ENCODE peak calls at places on chromosome 22, in six cellular contexts. One of them, this sample, is unnamed.

GRCh38 chr22:36982136-36982535 is 37.1 kb downstream of the TST start:
- DNase-seq in K562: peak
- DNase-seq in HepG2: no peak
- DNase-seq in GM12892: no peak
- DNase-seq in GM12878: no peak
- DNase-seq in H1: no peak
- DNase-seq in this sample: no peak

GRCh38 chr22:41401781-41402648 is 20.3 kb downstream of the TEF start:
- DNase-seq in K562: no peak
- DNase-seq in HepG2: peak
- DNase-seq in GM12892: no peak
- DNase-seq in GM12878: no peak
- DNase-seq in H1: no peak
- DNase-seq in this sample: no peak

GRCh38 chr22:32555546-32555945 is 80.9 kb downstream of the FBXO7 start:
- DNase-seq in K562: no peak
- DNase-seq in HepG2: no peak
- DNase-seq in GM12892: no peak
- DNase-seq in GM12878: no peak
- DNase-seq in H1: no peak
- DNase-seq in this sample: no peak

GRCh38 chr22:41939981-41940852 is 6.7 kb downstream of the CENPM start:
- DNase-seq in K562: peak
- DNase-seq in HepG2: no peak
- DNase-seq in GM12892: peak
- DNase-seq in GM12878: peak
- DNase-seq in H1: no peak
- DNase-seq in this sample: no peak

GRCh38 chr22:35037089-35037488 is 28.9 kb upstream of the ISX start:
- DNase-seq in K562: peak
- DNase-seq in HepG2: no peak
- DNase-seq in GM12892: no peak
- DNase-seq in GM12878: no peak
- DNase-seq in H1: no peak
- DNase-seq in this sample: no peak

GRCh38 chr22:48576333-48577013 is 1251.2 kb downstream of the BRD1 start:
- DNase-seq in K562: no peak
- DNase-seq in HepG2: no peak
- DNase-seq in GM12892: no peak
- DNase-seq in GM12878: no peak
- DNase-seq in H1: no peak
- DNase-seq in this sample: no peak

GRCh38 chr22:36220457-36220921 is 18.8 kb downstream of the APOL2 start:
- DNase-seq in K562: no peak
- DNase-seq in HepG2: no peak
- DNase-seq in GM12892: no peak
- DNase-seq in GM12878: no peak
- DNase-seq in H1: no peak
- DNase-seq in this sample: no peak

GRCh38 chr22:33272866-33273265 is 214.7 kb upstream of the SYN3 start:
- DNase-seq in K562: no peak
- DNase-seq in HepG2: no peak
- DNase-seq in GM12892: no peak
- DNase-seq in GM12878: peak
- DNase-seq in H1: no peak
- DNase-seq in this sample: no peak

GRCh38 chr22:35212020-35212419 is 45.3 kb upstream of the HMGXB4 start:
- DNase-seq in K562: peak
- DNase-seq in HepG2: no peak
- DNase-seq in GM12892: no peak
- DNase-seq in GM12878: no peak
- DNase-seq in H1: no peak
- DNase-seq in this sample: no peak

GRCh38 chr22:17271711-17272451 is 52.6 kb upstream of the ADA2 start:
- DNase-seq in K562: no peak
- DNase-seq in HepG2: no peak
- DNase-seq in GM12892: no peak
- DNase-seq in GM12878: no peak
- DNase-seq in H1: no peak
- DNase-seq in this sample: no peak

GRCh38 chr22:32848226-32848625 is 46.7 kb downstream of the TIMP3 start:
- DNase-seq in K562: no peak
- DNase-seq in HepG2: no peak
- DNase-seq in GM12892: no peak
- DNase-seq in GM12878: no peak
- DNase-seq in H1: no peak
- DNase-seq in this sample: no peak

GRCh38 chr22:33726294-33726711 is 194.0 kb downstream of the LARGE1 start:
- DNase-seq in K562: no peak
- DNase-seq in HepG2: no peak
- DNase-seq in GM12892: no peak
- DNase-seq in GM12878: no peak
- DNase-seq in H1: no peak
- DNase-seq in this sample: no peak

GRCh38 chr22:27881404-27881803 is 37.7 kb downstream of the PITPNB start:
- DNase-seq in K562: no peak
- DNase-seq in HepG2: no peak
- DNase-seq in GM12892: no peak
- DNase-seq in GM12878: no peak
- DNase-seq in H1: no peak
- DNase-seq in this sample: no peak

GRCh38 chr22:32502346-32502745 is 27.7 kb downstream of the FBXO7 start:
- DNase-seq in K562: no peak
- DNase-seq in HepG2: no peak
- DNase-seq in GM12892: no peak
- DNase-seq in GM12878: no peak
- DNase-seq in H1: no peak
- DNase-seq in this sample: no peak

GRCh38 chr22:41305646-41306045 is 4.3 kb downstream of the ZC3H7B start:
- DNase-seq in K562: no peak
- DNase-seq in HepG2: no peak
- DNase-seq in GM12892: no peak
- DNase-seq in GM12878: no peak
- DNase-seq in H1: no peak
- DNase-seq in this sample: no peak

GRCh38 chr22:27129266-27129665 is 471.9 kb downstream of the MIAT start:
- DNase-seq in K562: no peak
- DNase-seq in HepG2: no peak
- DNase-seq in GM12892: no peak
- DNase-seq in GM12878: no peak
- DNase-seq in H1: no peak
- DNase-seq in this sample: no peak

GRCh38 chr22:33886696-33887095 is 33.6 kb downstream of the LARGE1 start:
- DNase-seq in K562: no peak
- DNase-seq in HepG2: no peak
- DNase-seq in GM12892: no peak
- DNase-seq in GM12878: no peak
- DNase-seq in H1: no peak
- DNase-seq in this sample: no peak

GRCh38 chr22:49237703-49238102 is 590.0 kb downstream of the BRD1 start:
- DNase-seq in K562: no peak
- DNase-seq in HepG2: no peak
- DNase-seq in GM12892: no peak
- DNase-seq in GM12878: no peak
- DNase-seq in H1: no peak
- DNase-seq in this sample: no peak

GRCh38 chr22:44693145-44693544 is 8.9 kb upstream of the PRR5 start:
- DNase-seq in K562: no peak
- DNase-seq in HepG2: no peak
- DNase-seq in GM12892: no peak
- DNase-seq in GM12878: no peak
- DNase-seq in H1: no peak
- DNase-seq in this sample: no peak

GRCh38 chr22:44689915-44690524 is 12.0 kb upstream of the PRR5 start:
- DNase-seq in K562: no peak
- DNase-seq in HepG2: no peak
- DNase-seq in GM12892: no peak
- DNase-seq in GM12878: no peak
- DNase-seq in H1: no peak
- DNase-seq in this sample: no peak

GRCh38 chr22:44692662-44693007 is 9.4 kb upstream of the PRR5 start:
- DNase-seq in K562: no peak
- DNase-seq in HepG2: no peak
- DNase-seq in GM12892: no peak
- DNase-seq in GM12878: no peak
- DNase-seq in H1: no peak
- DNase-seq in this sample: no peak

GRCh38 chr22:44691796-44692661 is 10.0 kb upstream of the PRR5 start:
- DNase-seq in K562: no peak
- DNase-seq in HepG2: no peak
- DNase-seq in GM12892: no peak
- DNase-seq in GM12878: no peak
- DNase-seq in H1: no peak
- DNase-seq in this sample: no peak

DNA sequence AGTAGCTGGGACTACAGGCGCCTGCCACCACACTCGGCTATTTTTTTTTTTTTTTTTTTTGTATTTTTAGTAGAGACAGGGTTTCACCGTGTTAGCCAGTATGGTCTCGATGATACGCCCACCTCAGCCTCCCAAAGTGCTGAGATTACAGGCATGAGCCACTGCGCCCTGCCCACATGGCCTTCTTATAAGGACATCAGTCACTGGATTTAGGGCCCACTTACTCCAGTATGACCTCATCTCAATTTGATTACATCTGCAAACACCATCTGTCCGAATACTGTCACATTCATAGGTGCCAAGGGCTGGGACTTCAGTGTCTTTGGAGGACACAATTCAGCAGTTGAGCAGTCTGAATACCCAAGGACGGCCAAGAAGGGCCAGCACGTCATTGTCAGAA is 8.2 kb upstream of the PRR5 start:
- DNase-seq in K562: no peak
- DNase-seq in HepG2: no peak
- DNase-seq in GM12892: no peak
- DNase-seq in GM12878: no peak
- DNase-seq in H1: no peak
- DNase-seq in this sample: no peak
- TF ChIP-seq TAF1 in K562: no peak
- TF ChIP-seq TAF1 in HepG2: no peak
- TF ChIP-seq TAF1 in GM12892: no peak
- TF ChIP-seq TAF1 in GM12878: no peak
- TF ChIP-seq TAF1 in H1: no peak
- TF ChIP-seq TAF1 in this sample: no peak

GRCh38 chr22:46748206-46748947 is 10.3 kb upstream of the CERK start:
- DNase-seq in K562: no peak
- DNase-seq in HepG2: no peak
- DNase-seq in GM12892: no peak
- DNase-seq in GM12878: no peak
- DNase-seq in H1: no peak
- DNase-seq in this sample: no peak

GRCh38 chr22:46747646-46748045 is 9.6 kb upstream of the CERK start:
- DNase-seq in K562: no peak
- DNase-seq in HepG2: no peak
- DNase-seq in GM12892: no peak
- DNase-seq in GM12878: no peak
- DNase-seq in H1: no peak
- DNase-seq in this sample: no peak

GRCh38 chr22:46749682-46750529 is 11.9 kb upstream of the CERK start:
- DNase-seq in K562: no peak
- DNase-seq in HepG2: no peak
- DNase-seq in GM12892: no peak
- DNase-seq in GM12878: no peak
- DNase-seq in H1: no peak
- DNase-seq in this sample: no peak

GRCh38 chr22:46750530-46750800 is 12.0 kb upstream of the TBC1D22A start:
- DNase-seq in K562: no peak
- DNase-seq in HepG2: no peak
- DNase-seq in GM12892: no peak
- DNase-seq in GM12878: no peak
- DNase-seq in H1: no peak
- DNase-seq in this sample: no peak

GRCh38 chr22:46748948-46749681 is 11.1 kb upstream of the CERK start:
- DNase-seq in K562: no peak
- DNase-seq in HepG2: no peak
- DNase-seq in GM12892: no peak
- DNase-seq in GM12878: no peak
- DNase-seq in H1: no peak
- DNase-seq in this sample: no peak
- TF ChIP-seq POLR2AphosphoS5 in K562: no peak
- TF ChIP-seq POLR2AphosphoS5 in HepG2: no peak
- TF ChIP-seq POLR2AphosphoS5 in GM12892: no peak
- TF ChIP-seq POLR2AphosphoS5 in GM12878: no peak
- TF ChIP-seq POLR2AphosphoS5 in H1: no peak
- TF ChIP-seq POLR2AphosphoS5 in this sample: no peak

DNA sequence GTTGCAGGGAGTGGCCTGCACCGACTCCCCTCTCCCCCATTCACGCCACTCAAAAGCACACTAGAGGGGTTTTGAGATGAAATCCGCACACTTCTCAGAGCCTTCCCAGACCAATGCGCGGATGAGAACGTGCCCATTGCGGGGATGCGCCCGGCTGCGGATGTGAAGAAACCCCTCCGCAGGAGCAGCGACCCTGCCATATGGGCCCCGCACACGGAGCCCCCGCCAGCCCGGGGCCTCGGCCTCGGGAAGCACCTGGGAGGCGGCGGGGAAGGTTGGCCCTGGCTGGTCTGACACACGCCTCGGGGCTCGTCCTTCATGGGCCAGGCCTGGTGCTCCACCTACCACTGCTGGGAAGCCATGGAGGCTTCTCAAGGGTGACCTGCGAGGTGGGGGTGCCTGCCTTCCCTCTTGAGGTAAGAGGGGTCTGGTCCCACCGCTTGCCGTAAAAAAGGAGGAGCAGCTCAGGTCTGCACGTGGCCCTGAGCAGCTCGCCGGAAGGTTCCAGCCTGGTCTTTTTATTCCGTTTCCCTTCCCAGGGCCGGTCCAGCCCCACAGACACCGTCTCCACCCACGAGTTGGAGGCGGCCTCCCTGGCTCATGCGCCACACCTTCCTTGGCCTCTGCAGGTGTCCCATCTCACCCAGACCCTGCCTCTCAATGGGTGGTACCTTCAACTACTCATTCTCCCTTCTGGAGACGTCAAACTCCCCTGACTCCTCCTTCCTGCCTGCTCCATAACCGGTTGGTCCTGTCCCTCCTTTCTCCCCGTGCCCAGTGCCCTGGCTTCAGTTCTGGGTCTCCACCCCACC is 39.4 kb downstream of the TRMU start:
- DNase-seq in K562: no peak
- DNase-seq in HepG2: no peak
- DNase-seq in GM12892: no peak
- DNase-seq in GM12878: no peak
- DNase-seq in H1: no peak
- DNase-seq in this sample: no peak
- TF ChIP-seq POLR2A in K562: no peak
- TF ChIP-seq POLR2A in HepG2: no peak
- TF ChIP-seq POLR2A in GM12892: no peak
- TF ChIP-seq POLR2A in GM12878: no peak
- TF ChIP-seq POLR2A in H1: no peak
- TF ChIP-seq POLR2A in this sample: no peak

DNA sequence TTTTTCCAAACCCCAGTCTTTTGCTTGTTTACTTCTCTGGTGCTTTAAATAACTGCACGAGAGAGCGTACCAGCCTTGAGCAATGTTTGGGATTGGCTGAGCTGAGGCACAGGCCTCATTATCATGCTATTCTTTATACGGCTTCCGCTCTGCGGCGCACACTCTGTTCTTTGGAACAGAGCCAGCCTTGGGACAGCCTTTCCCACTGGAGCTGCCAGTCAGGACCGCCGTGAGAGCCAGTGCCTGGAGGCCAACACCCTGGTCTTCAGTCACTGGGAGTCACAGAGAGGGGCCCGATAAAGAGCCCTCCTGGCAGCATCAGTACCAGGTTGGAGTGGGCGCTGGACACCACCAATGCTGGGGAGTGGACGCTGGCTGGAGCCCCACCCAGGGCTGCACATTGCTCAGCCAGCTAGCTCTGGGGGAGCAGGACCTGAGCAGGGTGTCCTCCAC is 125.6 kb downstream of the BCR start:
- DNase-seq in K562: no peak
- DNase-seq in HepG2: no peak
- DNase-seq in GM12892: no peak
- DNase-seq in GM12878: no peak
- DNase-seq in H1: no peak
- DNase-seq in this sample: no peak
- TF ChIP-seq TAF1 in K562: no peak
- TF ChIP-seq TAF1 in HepG2: no peak
- TF ChIP-seq TAF1 in GM12892: no peak
- TF ChIP-seq TAF1 in GM12878: no peak
- TF ChIP-seq TAF1 in H1: no peak
- TF ChIP-seq TAF1 in this sample: no peak